ENCODE peak calls at places on chromosome 11, in seven cellular contexts. One of them, this sample, is unnamed.

GRCh38 chr11:125062931-125063428 is at the start of gene SLC37A2:
- DNase-seq in psoas muscle: peak
- DNase-seq in pancreas: peak
- DNase-seq in astrocyte of the cerebellum: peak
- DNase-seq in tibial artery: peak
- DNase-seq in GM12865: peak
- DNase-seq in GM23338: peak
- DNase-seq in this sample: no peak

GRCh38 chr11:115269193-115269592 is 235.0 kb downstream of the CADM1 start:
- DNase-seq in astrocyte of the cerebellum: no peak
- DNase-seq in GM12865: no peak
- DNase-seq in GM23338: no peak
- DNase-seq in pancreas: no peak
- DNase-seq in psoas muscle: no peak
- DNase-seq in tibial artery: no peak
- DNase-seq in this sample: no peak

GRCh38 chr11:35478411-35479139 is 46.8 kb downstream of the PAMR1 start:
- DNase-seq in GM12865: no peak
- DNase-seq in tibial artery: no peak
- DNase-seq in astrocyte of the cerebellum: no peak
- DNase-seq in pancreas: no peak
- DNase-seq in psoas muscle: no peak
- DNase-seq in GM23338: no peak
- DNase-seq in this sample: no peak

GRCh38 chr11:26573896-26574295 is 1.8 kb upstream of the MUC15 start:
- DNase-seq in GM23338: no peak
- DNase-seq in astrocyte of the cerebellum: no peak
- DNase-seq in psoas muscle: no peak
- DNase-seq in tibial artery: no peak
- DNase-seq in GM12865: no peak
- DNase-seq in pancreas: no peak
- DNase-seq in this sample: no peak

GRCh38 chr11:12285106-12285505 is 92.3 kb upstream of the PARVA start:
- DNase-seq in GM23338: no peak
- DNase-seq in GM12865: no peak
- DNase-seq in tibial artery: no peak
- DNase-seq in pancreas: no peak
- DNase-seq in astrocyte of the cerebellum: peak
- DNase-seq in psoas muscle: no peak
- DNase-seq in this sample: peak

GRCh38 chr11:15309296-15309695 is 194.6 kb downstream of the INSC start:
- DNase-seq in psoas muscle: no peak
- DNase-seq in astrocyte of the cerebellum: no peak
- DNase-seq in GM23338: no peak
- DNase-seq in tibial artery: no peak
- DNase-seq in pancreas: no peak
- DNase-seq in GM12865: no peak
- DNase-seq in this sample: no peak

GRCh38 chr11:35951659-35952058 is 7.8 kb downstream of the LDLRAD3 start:
- DNase-seq in pancreas: no peak
- DNase-seq in psoas muscle: no peak
- DNase-seq in astrocyte of the cerebellum: no peak
- DNase-seq in GM23338: no peak
- DNase-seq in tibial artery: no peak
- DNase-seq in GM12865: no peak
- DNase-seq in this sample: no peak

GRCh38 chr11:7314811-7315604 is 63.3 kb downstream of the SYT9 start:
- DNase-seq in tibial artery: no peak
- DNase-seq in psoas muscle: no peak
- DNase-seq in GM12865: no peak
- DNase-seq in pancreas: no peak
- DNase-seq in GM23338: peak
- DNase-seq in astrocyte of the cerebellum: no peak
- DNase-seq in this sample: no peak

GRCh38 chr11:1303973-1304372 is 5.5 kb downstream of the TOLLIP start:
- DNase-seq in psoas muscle: no peak
- DNase-seq in GM23338: no peak
- DNase-seq in astrocyte of the cerebellum: no peak
- DNase-seq in GM12865: no peak
- DNase-seq in pancreas: peak
- DNase-seq in tibial artery: peak
- DNase-seq in this sample: no peak

GRCh38 chr11:73983764-73984543 is 1.3 kb upstream of the UCP2 start:
- DNase-seq in tibial artery: peak
- DNase-seq in astrocyte of the cerebellum: no peak
- DNase-seq in GM12865: no peak
- DNase-seq in psoas muscle: no peak
- DNase-seq in GM23338: no peak
- DNase-seq in pancreas: no peak
- DNase-seq in this sample: no peak

GRCh38 chr11:134270250-134270714 is 5.9 kb upstream of the GLB1L3 start:
- DNase-seq in psoas muscle: no peak
- DNase-seq in pancreas: no peak
- DNase-seq in GM23338: peak
- DNase-seq in GM12865: peak
- DNase-seq in astrocyte of the cerebellum: no peak
- DNase-seq in tibial artery: no peak
- DNase-seq in this sample: no peak
- TF ChIP-seq CTCF in psoas muscle: no peak
- TF ChIP-seq CTCF in pancreas: no peak
- TF ChIP-seq CTCF in GM23338: peak
- TF ChIP-seq CTCF in GM12865: peak
- TF ChIP-seq CTCF in astrocyte of the cerebellum: peak
- TF ChIP-seq CTCF in tibial artery: no peak
- TF ChIP-seq CTCF in this sample: peak

GRCh38 chr11:86191874-86192273 is 52.7 kb upstream of the EED start:
- DNase-seq in tibial artery: no peak
- DNase-seq in psoas muscle: no peak
- DNase-seq in GM12865: no peak
- DNase-seq in astrocyte of the cerebellum: no peak
- DNase-seq in pancreas: no peak
- DNase-seq in GM23338: no peak
- DNase-seq in this sample: no peak

GRCh38 chr11:86196291-86196690 is 48.3 kb upstream of the EED start:
- DNase-seq in GM12865: no peak
- DNase-seq in astrocyte of the cerebellum: no peak
- DNase-seq in GM23338: no peak
- DNase-seq in pancreas: no peak
- DNase-seq in tibial artery: no peak
- DNase-seq in psoas muscle: no peak
- DNase-seq in this sample: no peak

GRCh38 chr11:86194998-86195397 is 49.6 kb upstream of the EED start:
- DNase-seq in psoas muscle: no peak
- DNase-seq in GM12865: no peak
- DNase-seq in GM23338: no peak
- DNase-seq in tibial artery: no peak
- DNase-seq in pancreas: no peak
- DNase-seq in astrocyte of the cerebellum: no peak
- DNase-seq in this sample: no peak

GRCh38 chr11:86193297-86194095 is 51.1 kb upstream of the EED start:
- DNase-seq in GM23338: peak
- DNase-seq in psoas muscle: peak
- DNase-seq in pancreas: peak
- DNase-seq in astrocyte of the cerebellum: peak
- DNase-seq in GM12865: peak
- DNase-seq in tibial artery: no peak
- DNase-seq in this sample: peak

GRCh38 chr11:86192858-86193257 is 51.7 kb upstream of the EED start:
- DNase-seq in GM23338: no peak
- DNase-seq in tibial artery: no peak
- DNase-seq in GM12865: no peak
- DNase-seq in psoas muscle: no peak
- DNase-seq in astrocyte of the cerebellum: no peak
- DNase-seq in pancreas: no peak
- DNase-seq in this sample: no peak
- H3K4me3 ChIP-seq in GM23338: peak
- H3K4me3 ChIP-seq in tibial artery: no peak
- H3K4me3 ChIP-seq in GM12865: peak
- H3K4me3 ChIP-seq in psoas muscle: peak
- H3K4me3 ChIP-seq in astrocyte of the cerebellum: no peak
- H3K4me3 ChIP-seq in pancreas: no peak
- H3K4me3 ChIP-seq in this sample: no peak

GRCh38 chr11:113730887-113731726 is 25.0 kb upstream of the TMPRSS5 start:
- DNase-seq in GM23338: peak
- DNase-seq in psoas muscle: peak
- DNase-seq in astrocyte of the cerebellum: peak
- DNase-seq in pancreas: no peak
- DNase-seq in tibial artery: no peak
- DNase-seq in GM12865: peak
- DNase-seq in this sample: peak
- TF ChIP-seq CTCF in GM23338: peak
- TF ChIP-seq CTCF in psoas muscle: peak
- TF ChIP-seq CTCF in astrocyte of the cerebellum: peak
- TF ChIP-seq CTCF in pancreas: peak
- TF ChIP-seq CTCF in tibial artery: peak
- TF ChIP-seq CTCF in GM12865: peak
- TF ChIP-seq CTCF in this sample: peak

GRCh38 chr11:87081358-87081757 is 43.6 kb downstream of the TMEM135 start:
- DNase-seq in psoas muscle: no peak
- DNase-seq in pancreas: no peak
- DNase-seq in astrocyte of the cerebellum: no peak
- DNase-seq in GM12865: peak
- DNase-seq in tibial artery: no peak
- DNase-seq in GM23338: no peak
- DNase-seq in this sample: no peak
- H3K4me3 ChIP-seq in psoas muscle: no peak
- H3K4me3 ChIP-seq in pancreas: no peak
- H3K4me3 ChIP-seq in astrocyte of the cerebellum: no peak
- H3K4me3 ChIP-seq in GM12865: peak
- H3K4me3 ChIP-seq in tibial artery: no peak
- H3K4me3 ChIP-seq in GM23338: no peak
- H3K4me3 ChIP-seq in this sample: no peak

GRCh38 chr11:46159694-46160093 is 38.4 kb upstream of the PHF21A start:
- DNase-seq in GM12865: no peak
- DNase-seq in astrocyte of the cerebellum: no peak
- DNase-seq in tibial artery: no peak
- DNase-seq in pancreas: no peak
- DNase-seq in psoas muscle: no peak
- DNase-seq in GM23338: no peak
- DNase-seq in this sample: no peak

GRCh38 chr11:46162700-46163099 is 41.4 kb upstream of the PHF21A start:
- DNase-seq in tibial artery: no peak
- DNase-seq in astrocyte of the cerebellum: no peak
- DNase-seq in psoas muscle: no peak
- DNase-seq in pancreas: no peak
- DNase-seq in GM12865: peak
- DNase-seq in GM23338: no peak
- DNase-seq in this sample: no peak

GRCh38 chr11:46161201-46161600 is 39.9 kb upstream of the PHF21A start:
- DNase-seq in psoas muscle: no peak
- DNase-seq in GM12865: no peak
- DNase-seq in astrocyte of the cerebellum: no peak
- DNase-seq in pancreas: no peak
- DNase-seq in tibial artery: no peak
- DNase-seq in GM23338: no peak
- DNase-seq in this sample: no peak

GRCh38 chr11:46160100-46160499 is 38.8 kb upstream of the PHF21A start:
- DNase-seq in astrocyte of the cerebellum: no peak
- DNase-seq in psoas muscle: no peak
- DNase-seq in tibial artery: no peak
- DNase-seq in GM23338: peak
- DNase-seq in GM12865: no peak
- DNase-seq in pancreas: no peak
- DNase-seq in this sample: no peak
- TF ChIP-seq CTCF in astrocyte of the cerebellum: no peak
- TF ChIP-seq CTCF in psoas muscle: no peak
- TF ChIP-seq CTCF in tibial artery: no peak
- TF ChIP-seq CTCF in GM23338: peak
- TF ChIP-seq CTCF in GM12865: no peak
- TF ChIP-seq CTCF in pancreas: no peak
- TF ChIP-seq CTCF in this sample: no peak

GRCh38 chr11:118621898-118622375 is 14.5 kb downstream of the PHLDB1 start:
- DNase-seq in tibial artery: no peak
- DNase-seq in astrocyte of the cerebellum: no peak
- DNase-seq in GM12865: no peak
- DNase-seq in psoas muscle: no peak
- DNase-seq in GM23338: no peak
- DNase-seq in pancreas: no peak
- DNase-seq in this sample: no peak
- H3K4me3 ChIP-seq in tibial artery: peak
- H3K4me3 ChIP-seq in astrocyte of the cerebellum: peak
- H3K4me3 ChIP-seq in GM12865: no peak
- H3K4me3 ChIP-seq in psoas muscle: peak
- H3K4me3 ChIP-seq in GM23338: peak
- H3K4me3 ChIP-seq in pancreas: no peak
- H3K4me3 ChIP-seq in this sample: peak

GRCh38 chr11:119624102-119624615 is 104.8 kb downstream of the NECTIN1 start:
- DNase-seq in GM23338: peak
- DNase-seq in astrocyte of the cerebellum: no peak
- DNase-seq in pancreas: no peak
- DNase-seq in tibial artery: no peak
- DNase-seq in GM12865: no peak
- DNase-seq in psoas muscle: no peak
- DNase-seq in this sample: no peak
- TF ChIP-seq CTCF in GM23338: peak
- TF ChIP-seq CTCF in astrocyte of the cerebellum: peak
- TF ChIP-seq CTCF in pancreas: peak
- TF ChIP-seq CTCF in tibial artery: peak
- TF ChIP-seq CTCF in GM12865: peak
- TF ChIP-seq CTCF in psoas muscle: peak
- TF ChIP-seq CTCF in this sample: peak

This sample was measured in AG09309.